ENCODE peak calls at places on chromosomes 5 and 9, in six cellular contexts. W is trophoblast cell, U is fibroblast of lung, K is H9, B is GM23248, I is neural progenitor cell. H is an unnamed sample.

GRCh38 chr5:124481419-124481818 is 265.0 kb downstream of the ZNF608 start:
- DNase-seq in W (no peak), U (no peak), K (no peak), B (no peak), I (no peak), H (no peak)

GRCh38 chr9:34628656-34629491 is at the start of gene ARID3C:
- DNase-seq in W (peak), U (no peak), K (peak), B (peak), I (peak), H (no peak)

GRCh38 chr5:81830602-81831001 is 79.7 kb upstream of the SSBP2 start:
- DNase-seq in W (no peak), U (no peak), K (no peak), B (no peak), I (no peak), H (no peak)

GRCh38 chr5:179533907-179534306 is 16.4 kb upstream of the RUFY1 start:
- DNase-seq in W (no peak), U (no peak), K (no peak), B (no peak), I (no peak), H (no peak)

GRCh38 chr5:61933787-61934626 is 372.0 kb upstream of the KIF2A start:
- DNase-seq in W (peak), U (peak), K (peak), B (peak), I (peak), H (no peak)

GRCh38 chr9:35054185-35054835 is 18.1 kb downstream of the VCP start:
- DNase-seq in W (no peak), U (no peak), K (no peak), B (no peak), I (no peak), H (no peak)

GRCh38 chr9:114407889-114408288 is 20.1 kb upstream of the AKNA start:
- DNase-seq in W (no peak), U (no peak), K (no peak), B (no peak), I (no peak), H (no peak)

GRCh38 chr5:87754009-87754757 is 341.5 kb upstream of the CCNH start:
- DNase-seq in W (no peak), U (no peak), K (no peak), B (no peak), I (peak), H (no peak)

GRCh38 chr5:99122976-99123375 is 194.2 kb upstream of the CHD1 start:
- DNase-seq in W (peak), U (no peak), K (no peak), B (peak), I (no peak), H (no peak)

GRCh38 chr5:136021016-136021405 is 7.8 kb upstream of the TGFBI start:
- DNase-seq in W (no peak), U (no peak), K (peak), B (peak), I (no peak), H (no peak)

GRCh38 chr5:144004146-144004545 is 166.3 kb downstream of the YIPF5 start:
- DNase-seq in W (no peak), U (peak), K (no peak), B (no peak), I (no peak), H (no peak)

GRCh38 chr9:116686693-116687073 is 422 bp upstream of the TRIM32 start:
- DNase-seq in W (no peak), U (no peak), K (peak), B (peak), I (no peak), H (no peak)

GRCh38 chr9:127056446-127056845 is 66.0 kb downstream of the ANGPTL2 start:
- DNase-seq in W (no peak), U (no peak), K (no peak), B (no peak), I (no peak), H (no peak)

GRCh38 chr5:3258050-3258449 is 337.6 kb upstream of the IRX1 start:
- DNase-seq in W (no peak), U (no peak), K (no peak), B (no peak), I (no peak), H (no peak)

GRCh38 chr9:68873179-68873578 is 140.7 kb downstream of the PRKACG start:
- DNase-seq in W (no peak), U (no peak), K (no peak), B (no peak), I (no peak), H (no peak)

GRCh38 chr9:83978992-83979811 is 813 bp downstream of the HNRNPK start:
- DNase-seq in W (peak), U (peak), K (peak), B (peak), I (peak), H (peak)

DNA sequence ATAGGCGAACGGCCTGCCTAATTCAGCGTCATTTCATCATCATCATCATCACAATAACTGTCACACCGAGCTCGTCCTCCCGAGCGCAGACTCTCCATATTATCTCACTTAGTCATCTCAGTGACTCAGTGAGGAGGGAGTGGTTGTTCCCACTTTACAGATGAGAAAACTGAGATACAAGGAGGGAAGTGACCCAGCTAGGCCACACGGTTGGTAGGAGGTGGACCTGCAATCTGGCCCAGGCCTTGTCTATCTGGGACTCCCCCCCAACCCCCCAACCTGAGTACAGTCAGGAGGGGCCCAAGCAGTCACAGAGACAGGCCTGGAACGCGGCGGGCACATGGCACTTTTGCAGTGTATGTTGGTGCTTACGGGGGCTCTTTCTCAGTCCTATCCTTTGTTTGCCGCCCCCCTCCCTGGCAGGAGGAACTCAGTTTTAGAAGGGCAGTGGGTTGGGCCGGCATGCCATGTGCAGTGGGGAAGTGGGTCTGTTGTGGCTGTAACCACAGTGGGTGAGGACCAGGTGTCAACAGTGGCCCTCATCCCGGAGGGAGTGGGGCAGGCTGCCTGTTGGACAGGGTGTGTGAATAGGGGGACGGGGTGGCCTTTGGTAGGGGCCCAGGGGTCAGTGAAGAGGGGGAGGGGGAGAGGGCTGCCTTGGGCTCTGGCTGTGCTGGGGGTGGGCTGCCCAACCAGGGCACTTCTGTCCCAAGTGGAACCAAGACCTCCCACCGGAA is 1.7 kb upstream of the RXRA start:
- DNase-seq in W (peak), U (no peak), K (no peak), B (no peak), I (no peak), H (no peak)
- H2AFZ ChIP-seq in W (no peak), U (no peak), K (no peak), B (peak), I (no peak), H (no peak)

GRCh38 chr5:43202380-43202779 is 10.4 kb downstream of the NIM1K start:
- DNase-seq in W (no peak), U (no peak), K (no peak), B (no peak), I (no peak), H (no peak)

GRCh38 chr5:43208658-43209057 is 16.6 kb downstream of the NIM1K start:
- DNase-seq in W (no peak), U (peak), K (no peak), B (no peak), I (no peak), H (no peak)

GRCh38 chr5:43204958-43205357 is 12.9 kb downstream of the NIM1K start:
- DNase-seq in W (no peak), U (no peak), K (no peak), B (no peak), I (no peak), H (no peak)

GRCh38 chr5:43207601-43208000 is 15.6 kb downstream of the NIM1K start:
- DNase-seq in W (no peak), U (peak), K (no peak), B (peak), I (no peak), H (no peak)

DNA sequence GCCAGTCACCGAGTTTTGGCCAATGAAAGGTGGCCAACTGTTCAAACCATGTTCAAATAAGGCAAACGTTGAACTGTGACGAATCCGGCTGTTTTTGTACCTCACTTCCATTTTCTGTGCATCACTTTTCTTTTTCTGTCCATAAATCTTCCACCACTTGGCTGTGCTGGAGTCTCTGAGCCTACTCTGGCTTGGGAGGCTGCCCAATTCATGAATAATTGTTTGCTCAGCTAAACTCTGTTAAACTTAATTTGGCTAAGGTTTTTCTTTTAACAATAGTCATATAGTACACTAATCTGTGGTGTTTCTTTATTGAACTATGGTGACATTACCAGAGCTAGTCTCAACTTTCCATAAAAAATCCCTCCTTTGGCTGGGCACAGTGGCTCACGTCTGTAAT is 11.3 kb downstream of the NIM1K start:
- DNase-seq in W (no peak), U (peak), K (no peak), B (peak), I (no peak), H (no peak)
- H2AFZ ChIP-seq in W (no peak), U (no peak), K (no peak), B (no peak), I (no peak), H (no peak)

GRCh38 chr5:177569894-177570293 is 15.5 kb upstream of the FAM193B start:
- DNase-seq in W (no peak), U (no peak), K (no peak), B (no peak), I (no peak), H (no peak)

GRCh38 chr5:177578331-177578730 is 13.7 kb upstream of the TMED9 start:
- DNase-seq in W (no peak), U (no peak), K (no peak), B (no peak), I (no peak), H (no peak)

GRCh38 chr5:177576169-177576568 is 15.8 kb upstream of the TMED9 start:
- DNase-seq in W (no peak), U (no peak), K (no peak), B (no peak), I (no peak), H (no peak)

DNA sequence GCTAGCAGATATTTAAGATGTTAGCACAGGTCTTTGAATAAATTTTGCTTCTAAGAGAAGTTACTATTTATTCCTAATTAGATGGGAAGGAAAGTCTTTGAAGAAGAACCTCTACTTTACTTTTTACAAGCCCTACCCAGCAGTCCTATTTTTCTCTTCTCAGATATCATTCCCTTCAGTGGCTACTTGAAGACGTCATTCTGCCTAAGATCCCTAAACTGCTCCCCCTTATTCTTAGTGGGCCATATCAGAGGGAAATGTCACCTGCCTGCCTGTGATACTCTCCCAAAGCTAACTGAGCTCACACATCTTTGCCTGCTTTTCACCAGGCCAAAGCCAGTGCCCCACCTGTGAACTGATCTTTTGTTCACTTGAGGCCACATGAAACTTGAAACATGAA is 16.5 kb upstream of the TMED9 start:
- DNase-seq in W (no peak), U (no peak), K (no peak), B (no peak), I (no peak), H (no peak)
- H2AFZ ChIP-seq in W (no peak), U (no peak), K (no peak), B (no peak), I (no peak), H (no peak)

GRCh38 chr5:14729448-14730385 is 65.2 kb downstream of the OTULIN start:
- DNase-seq in W (no peak), U (no peak), K (no peak), B (no peak), I (peak), H (no peak)

GRCh38 chr5:14730466-14730865 is 65.9 kb downstream of the OTULIN start:
- DNase-seq in W (no peak), U (no peak), K (no peak), B (no peak), I (no peak), H (no peak)

GRCh38 chr5:14727428-14727865 is 62.9 kb downstream of the OTULIN start:
- DNase-seq in W (peak), U (peak), K (peak), B (peak), I (peak), H (peak)

GRCh38 chr5:14726066-14726838 is 61.7 kb downstream of the OTULIN start:
- DNase-seq in W (peak), U (peak), K (no peak), B (peak), I (no peak), H (peak)

DNA sequence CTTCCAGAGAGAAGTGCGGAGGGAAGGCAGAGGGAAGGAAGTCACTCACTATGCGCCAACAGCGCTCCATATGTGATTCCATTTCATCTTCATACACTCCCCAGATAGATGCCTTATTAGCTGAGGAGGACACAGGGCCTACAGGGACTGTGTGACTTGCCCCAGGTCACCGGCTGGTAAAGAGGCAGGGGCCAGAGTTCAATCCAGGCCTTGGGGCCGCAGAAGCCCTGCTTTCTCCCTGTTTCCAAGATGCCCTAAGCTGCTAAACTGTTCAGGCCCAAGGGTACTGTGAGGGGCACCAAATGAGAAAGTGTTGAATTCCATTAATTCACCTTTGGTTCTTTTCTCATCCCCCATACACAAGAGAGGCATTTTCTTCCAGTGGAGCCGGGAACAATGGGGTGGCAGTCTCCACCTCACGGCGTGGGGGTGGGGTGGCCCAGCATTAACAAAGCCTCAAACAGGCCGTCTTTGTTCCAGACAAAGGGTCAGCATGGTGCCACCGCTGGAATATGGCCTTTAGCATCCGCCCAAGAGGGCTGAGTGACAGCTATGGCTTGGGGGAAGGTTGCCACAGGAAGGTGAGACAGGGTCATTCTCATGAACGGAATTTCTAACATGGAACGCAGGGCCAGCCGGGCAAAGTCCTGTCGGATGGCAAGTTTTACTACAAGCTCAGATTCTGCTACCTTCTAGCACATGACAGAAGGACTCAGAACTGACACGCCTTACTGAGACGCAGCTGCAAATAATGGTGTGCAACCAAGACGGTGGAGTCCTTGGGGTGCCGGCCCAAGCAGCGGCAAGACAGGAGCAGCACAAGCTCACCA is 63.8 kb downstream of the OTULIN start:
- DNase-seq in W (no peak), U (no peak), K (peak), B (no peak), I (peak), H (no peak)
- H2AFZ ChIP-seq in W (no peak), U (no peak), K (no peak), B (no peak), I (no peak), H (no peak)

DNA sequence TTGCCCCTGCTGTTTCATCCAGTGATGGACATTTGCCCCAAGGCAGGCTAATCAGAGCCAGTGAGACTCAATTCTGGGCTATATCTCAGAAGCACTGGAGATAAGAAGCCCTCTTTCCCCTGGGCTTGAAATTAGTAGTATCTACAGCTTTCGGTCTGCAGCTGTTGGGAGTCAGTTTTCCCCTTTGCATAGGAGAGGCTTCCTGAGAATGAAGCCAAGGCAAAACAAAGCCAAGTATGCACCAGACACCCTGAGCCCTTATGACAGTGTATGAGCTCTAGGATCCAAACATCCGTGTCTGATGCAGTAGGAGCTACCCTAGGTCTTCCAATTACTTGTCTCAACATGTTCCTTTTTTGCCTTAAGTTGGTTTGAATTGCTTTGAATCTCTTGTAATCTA is 79.2 kb upstream of the PANK3 start:
- DNase-seq in W (no peak), U (no peak), K (no peak), B (no peak), I (no peak), H (no peak)
- H2AFZ ChIP-seq in W (no peak), U (no peak), K (no peak), B (no peak), I (no peak), H (no peak)

GRCh38 chr5:74865293-74865798 is 841 bp downstream of the FAM169A start:
- DNase-seq in W (no peak), U (no peak), K (no peak), B (no peak), I (no peak), H (no peak)
- H2AFZ ChIP-seq in W (peak), U (peak), K (no peak), B (peak), I (peak), H (peak)

GRCh38 chr9:128683340-128684064 is 5.5 kb upstream of the SET start:
- DNase-seq in W (peak), U (peak), K (peak), B (peak), I (peak), H (peak)

GRCh38 chr9:128675382-128675781 is 13.6 kb upstream of the SET start:
- DNase-seq in W (no peak), U (no peak), K (no peak), B (no peak), I (no peak), H (no peak)

DNA sequence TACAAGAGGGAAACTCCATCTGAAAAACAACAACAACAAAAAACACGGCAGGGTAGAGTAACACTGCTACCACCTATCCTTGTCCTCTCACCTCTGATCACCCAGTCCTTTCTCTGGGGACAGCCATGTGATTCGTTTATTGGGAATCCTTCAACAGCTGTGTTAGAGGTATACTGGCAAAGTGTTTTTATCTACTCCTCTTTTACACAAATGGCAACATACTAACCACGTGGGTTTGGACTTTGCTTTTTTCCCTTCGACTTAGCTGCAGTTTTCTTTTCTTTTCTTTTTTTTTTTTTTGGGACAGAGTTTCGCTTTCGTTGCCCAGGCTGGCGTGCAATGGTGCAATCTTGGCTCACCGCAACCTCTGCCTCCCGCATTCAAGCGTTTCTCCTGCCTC is 11.2 kb upstream of the SET start:
- DNase-seq in W (no peak), U (no peak), K (no peak), B (no peak), I (no peak), H (no peak)
- H2AFZ ChIP-seq in W (no peak), U (no peak), K (no peak), B (no peak), I (no peak), H (no peak)

GRCh38 chr9:91954841-91955471 is 4.9 kb upstream of the ROR2 start:
- DNase-seq in W (peak), U (peak), K (peak), B (peak), I (peak), H (no peak)
- H2AFZ ChIP-seq in W (no peak), U (peak), K (peak), B (peak), I (peak), H (no peak)

GRCh38 chr9:106487256-106487655 is 375.7 kb upstream of the ZNF462 start:
- DNase-seq in W (no peak), U (no peak), K (no peak), B (no peak), I (peak), H (no peak)

GRCh38 chr9:106482733-106483132 is 380.2 kb upstream of the ZNF462 start:
- DNase-seq in W (no peak), U (no peak), K (no peak), B (no peak), I (no peak), H (no peak)

GRCh38 chr9:106481003-106481614 is 381.9 kb upstream of the ZNF462 start:
- DNase-seq in W (no peak), U (no peak), K (no peak), B (no peak), I (no peak), H (no peak)

DNA sequence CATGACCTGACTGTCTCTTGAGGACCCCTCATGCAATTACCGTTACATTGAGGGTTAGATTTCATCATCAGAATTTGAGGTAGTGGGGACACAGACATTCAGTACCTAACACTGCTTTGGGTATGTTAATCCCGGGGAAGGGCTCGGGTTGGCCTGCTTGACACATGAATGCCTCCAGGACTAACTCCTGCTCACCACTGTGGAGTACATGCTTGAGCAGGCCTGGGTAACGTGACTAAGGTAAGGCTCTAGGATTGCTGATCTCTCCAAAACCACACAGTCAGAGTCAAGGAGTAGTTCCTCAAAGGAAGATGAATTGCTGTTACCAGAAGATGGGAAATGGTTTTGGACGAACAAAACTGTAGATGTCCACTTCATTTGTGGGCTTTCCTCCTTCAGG is 376.3 kb upstream of the ZNF462 start:
- DNase-seq in W (no peak), U (no peak), K (no peak), B (no peak), I (no peak), H (no peak)
- H2AFZ ChIP-seq in W (no peak), U (no peak), K (no peak), B (no peak), I (no peak), H (no peak)

H was measured in PC-9.